ENCODE peak calls at places on chromosomes 3 and 15, in eight cellular contexts. G, T, N, Z, D, E, R and F are unnamed samples.
A peak's percentile ranks its signal among the peaks of the same experiment; 100 is the strongest.

GRCh38 chr3:20669675-20670074 is 483.7 kb upstream of the SGO1 start:
- DNase-seq in G (no peak), D (no peak), T (no peak), E (no peak), Z (no peak), R (no peak), N (no peak), F (no peak)

GRCh38 chr3:110106805-110107204 is 769.5 kb upstream of the DPPA4 start:
- DNase-seq in N (no peak), R (no peak), T (no peak), E (peak; percentile 25), D (no peak), Z (peak; percentile 9), G (no peak), F (no peak)

GRCh38 chr3:115228266-115228665 is 81.2 kb upstream of the ZBTB20 start:
- DNase-seq in D (no peak), E (no peak), R (no peak), N (no peak), Z (no peak), G (no peak), T (no peak), F (no peak)

GRCh38 chr3:195441476-195441970 is 1.3 kb downstream of the ACAP2 start:
- DNase-seq in D (no peak), Z (peak; percentile 5), E (no peak), R (no peak), G (no peak), T (no peak), N (no peak), F (no peak)

GRCh38 chr3:61387817-61388216 is 136.6 kb upstream of the FHIT start:
- DNase-seq in D (no peak), N (no peak), Z (no peak), G (no peak), E (no peak), R (no peak), T (no peak), F (no peak)

GRCh38 chr3:66567066-66567465 is 66.2 kb upstream of the LRIG1 start:
- DNase-seq in G (no peak), Z (no peak), E (peak; percentile 39), R (no peak), N (no peak), D (no peak), T (peak; percentile 91), F (no peak)

GRCh38 chr15:82966671-82967071 is 14.2 kb upstream of the HOMER2 start:
- DNase-seq in D (no peak), T (no peak), Z (no peak), G (peak; percentile 17), E (no peak), N (no peak), R (no peak), F (no peak)

GRCh38 chr15:22253676-22254408 is 173.5 kb downstream of the OR4M2 start:
- DNase-seq in R (no peak), Z (no peak), T (no peak), G (peak; percentile 10), N (no peak), E (no peak), D (no peak), F (no peak)

GRCh38 chr3:36025232-36025631 is 355.1 kb upstream of the STAC start:
- DNase-seq in N (no peak), E (no peak), D (no peak), Z (no peak), T (no peak), G (no peak), R (no peak), F (no peak)

GRCh38 chr15:100785181-100786138 is 94.2 kb upstream of the ALDH1A3 start:
- DNase-seq in G (no peak), Z (no peak), E (no peak), D (no peak), R (no peak), N (no peak), T (no peak), F (no peak)

GRCh38 chr3:127467386-127467785 is 123.1 kb downstream of the TPRA1 start:
- DNase-seq in Z (no peak), T (no peak), G (no peak), D (peak; percentile 12), E (no peak), R (no peak), N (no peak), F (no peak)

GRCh38 chr3:41029356-41029755 is 169.9 kb upstream of the CTNNB1 start:
- DNase-seq in E (no peak), N (no peak), Z (no peak), R (no peak), G (no peak), T (no peak), D (no peak), F (no peak)

GRCh38 chr3:133459400-133459799 is 59.5 kb downstream of the BFSP2 start:
- DNase-seq in E (no peak), G (no peak), D (no peak), R (no peak), N (no peak), T (no peak), Z (peak; percentile 26), F (peak; percentile 32)

GRCh38 chr3:174949523-174949922 is 90.4 kb downstream of the NAALADL2 start:
- DNase-seq in R (no peak), Z (peak; percentile 99), N (no peak), D (no peak), G (no peak), E (peak; percentile 92), T (peak; percentile 97), F (no peak)

GRCh38 chr15:58980351-58980939 is 7.0 kb upstream of the RNF111 start:
- DNase-seq in Z (peak; percentile 30), N (no peak), G (no peak), E (peak; percentile 39), R (no peak), T (peak; percentile 3), D (no peak), F (no peak)

GRCh38 chr3:138468886-138469285 is 34.5 kb downstream of the ESYT3 start:
- DNase-seq in T (no peak), Z (peak; percentile 18), R (no peak), E (peak; percentile 81), D (no peak), G (no peak), N (no peak), F (no peak)

GRCh38 chr15:84828433-84828908 is 11.3 kb downstream of the ALPK3 start:
- DNase-seq in Z (no peak), N (no peak), E (no peak), D (no peak), G (no peak), R (no peak), T (no peak), F (peak; percentile 49)

GRCh38 chr3:100045696-100046095 is 68.6 kb downstream of the FILIP1L start:
- DNase-seq in Z (peak; percentile 98), R (no peak), N (peak; percentile 4), G (no peak), T (peak; percentile 100), E (peak; percentile 99), D (peak; percentile 5), F (peak; percentile 82)

GRCh38 chr3:69353492-69353891 is 32.4 kb downstream of the FRMD4B start:
- DNase-seq in Z (peak; percentile 79), R (no peak), G (no peak), T (no peak), N (no peak), D (peak; percentile 5), E (no peak), F (no peak)

GRCh38 chr3:189530822-189531221 is 100.4 kb upstream of the TP63 start:
- DNase-seq in Z (no peak), R (no peak), G (no peak), N (no peak), E (peak; percentile 34), D (no peak), T (peak; percentile 96), F (no peak)

GRCh38 chr15:42405876-42406482 is 46.7 kb downstream of the CAPN3 start:
- DNase-seq in T (no peak), E (no peak), R (no peak), N (peak; percentile 32), G (no peak), Z (no peak), D (no peak), F (no peak)

GRCh38 chr3:16811950-16812349 is 72.8 kb upstream of the PLCL2 start:
- DNase-seq in R (no peak), G (no peak), E (no peak), Z (no peak), D (no peak), T (no peak), N (no peak), F (no peak)

GRCh38 chr3:64209866-64210609 is 15.2 kb downstream of the PRICKLE2 start:
- DNase-seq in Z (peak; percentile 80), D (peak; percentile 77), R (no peak), N (peak; percentile 75), E (no peak), T (peak; percentile 80), G (no peak), F (peak; percentile 55)

GRCh38 chr3:196120291-196120951 is 38.5 kb upstream of the TFRC start:
- DNase-seq in N (no peak), D (no peak), Z (no peak), E (no peak), G (no peak), T (no peak), R (no peak), F (peak; percentile 42)

GRCh38 chr15:39345176-39345575 is 235.7 kb upstream of the THBS1 start:
- DNase-seq in E (no peak), R (no peak), Z (peak; percentile 85), T (no peak), D (no peak), G (no peak), N (no peak), F (no peak)

GRCh38 chr3:122996038-122996580 is 31.5 kb downstream of the SEMA5B start:
- DNase-seq in E (no peak), T (no peak), Z (no peak), D (peak; percentile 58), N (peak; percentile 32), R (no peak), G (no peak), F (no peak)

GRCh38 chr15:69225355-69226027 is 65.1 kb downstream of the GLCE start:
- DNase-seq in D (no peak), N (no peak), E (peak; percentile 31), G (no peak), Z (peak; percentile 37), R (no peak), T (peak; percentile 26), F (no peak)

GRCh38 chr15:80674245-80674614 is 20.9 kb upstream of the ABHD17C start:
- DNase-seq in D (no peak), Z (no peak), T (no peak), E (no peak), R (no peak), G (no peak), N (no peak), F (no peak)

GRCh38 chr15:41940441-41940857 is 31.9 kb downstream of the EHD4 start:
- DNase-seq in N (no peak), R (peak; percentile 41), D (no peak), Z (peak; percentile 20), G (peak; percentile 43), T (peak; percentile 90), E (peak; percentile 84), F (no peak)

GRCh38 chr3:128051459-128051836 is 789 bp upstream of the SEC61A1 start:
- DNase-seq in N (no peak), T (peak; percentile 26), Z (no peak), R (no peak), D (no peak), G (no peak), E (peak; percentile 26), F (no peak)

GRCh38 chr15:56732135-56732880 is 1.0 kb downstream of the ZNF280D start:
- DNase-seq in N (no peak), E (peak; percentile 41), Z (peak; percentile 39), R (no peak), T (peak; percentile 83), G (no peak), D (no peak), F (no peak)

GRCh38 chr3:152317956-152318355 is 49.2 kb downstream of the MBNL1 start:
- DNase-seq in E (peak; percentile 75), R (no peak), D (no peak), G (no peak), N (no peak), Z (peak; percentile 45), T (peak; percentile 85), F (no peak)

GRCh38 chr3:160869825-160870224 is 113.8 kb downstream of the PPM1L start:
- DNase-seq in N (no peak), E (peak; percentile 8), R (no peak), D (no peak), Z (peak; percentile 69), T (no peak), G (no peak), F (no peak)

GRCh38 chr3:186612721-186613636 is at the start of gene AHSG:
- DNase-seq in R (no peak), E (no peak), D (no peak), Z (no peak), N (no peak), T (no peak), G (no peak), F (no peak)